ENCODE peak calls at places on chromosome 2, in six cellular contexts. Y is DMS79 treated with DMSO at 0.1 percent for 48 hours; P is GM10248; O is NCI-H774; E is stimulated activated CD4-positive, alpha-beta T cell treated with anti-CD3 and anti-CD28 coated beads, Interleukin-12 subunit alpha, Interleukin-12 subunit beta, amount 100 ng/mL, for 4 hours; X is H7. V is an unnamed sample.

GRCh38 chr2:44015239-44015638 is 19.4 kb upstream of the LRPPRC start:
- DNase-seq in Y (no peak), P (no peak), O (no peak), E (no peak), X (no peak), V (peak; percentile 20)

GRCh38 chr2:204491528-204491927 is 53.7 kb upstream of the PARD3B start:
- DNase-seq in Y (peak; percentile 21), P (no peak), O (no peak), E (no peak), X (no peak), V (no peak)

GRCh38 chr2:25347205-25347815 is 5.6 kb upstream of the DNMT3A start:
- DNase-seq in Y (no peak), P (no peak), O (no peak), E (no peak), X (no peak), V (peak; percentile 25)

GRCh38 chr2:68368657-68369339 is 3.7 kb downstream of the PLEK start:
- DNase-seq in Y (peak; percentile 75), P (no peak), O (no peak), E (no peak), X (no peak), V (no peak)

GRCh38 chr2:235826791-235827190 is 332.9 kb downstream of the AGAP1 start:
- DNase-seq in Y (no peak), P (no peak), O (no peak), E (no peak), X (no peak), V (no peak)

GRCh38 chr2:107320881-107321280 is 434.9 kb upstream of the ST6GAL2 start:
- DNase-seq in Y (no peak), P (no peak), O (no peak), E (no peak), X (no peak), V (no peak)

GRCh38 chr2:237143118-237143517 is 57.4 kb downstream of the COPS8 start:
- DNase-seq in Y (no peak), P (no peak), O (no peak), E (no peak), X (no peak), V (no peak)

GRCh38 chr2:28413896-28414290 is 21.2 kb downstream of the FOSL2 start:
- DNase-seq in Y (no peak), P (no peak), O (no peak), E (no peak), X (peak; percentile 72), V (no peak)

GRCh38 chr2:157810037-157810436 is 66.1 kb downstream of the ACVR1 start:
- DNase-seq in Y (no peak), P (no peak), O (no peak), E (no peak), X (no peak), V (no peak)

GRCh38 chr2:121617042-121617599 is 32.1 kb downstream of the CLASP1 start:
- DNase-seq in Y (no peak), P (no peak), O (no peak), E (no peak), X (no peak), V (peak; percentile 64)